ENCODE peak calls at places on chromosomes 7 and 10, in five cellular contexts. One of them, this sample, is unnamed.

GRCh38 chr10:112907893-112908292 is 42.2 kb upstream of the TCF7L2 start:
- DNase-seq in glutamatergic neuron: no peak
- DNase-seq in tibial artery: no peak
- DNase-seq in GM20000: no peak
- DNase-seq in fibroblast of villous mesenchyme: no peak
- DNase-seq in this sample: no peak

GRCh38 chr7:25803117-25803887 is 348.7 kb upstream of the NFE2L3 start:
- DNase-seq in GM20000: no peak
- DNase-seq in tibial artery: no peak
- DNase-seq in fibroblast of villous mesenchyme: no peak
- DNase-seq in glutamatergic neuron: no peak
- DNase-seq in this sample: no peak

GRCh38 chr7:26117142-26117807 is 34.7 kb upstream of the NFE2L3 start:
- DNase-seq in tibial artery: no peak
- DNase-seq in GM20000: no peak
- DNase-seq in glutamatergic neuron: no peak
- DNase-seq in fibroblast of villous mesenchyme: no peak
- DNase-seq in this sample: no peak

GRCh38 chr7:16648551-16648950 is 2.6 kb downstream of the BZW2 start:
- DNase-seq in tibial artery: no peak
- DNase-seq in fibroblast of villous mesenchyme: no peak
- DNase-seq in glutamatergic neuron: no peak
- DNase-seq in GM20000: no peak
- DNase-seq in this sample: no peak

GRCh38 chr7:159086301-159086925 is 58.3 kb downstream of the VIPR2 start:
- DNase-seq in fibroblast of villous mesenchyme: no peak
- DNase-seq in GM20000: no peak
- DNase-seq in tibial artery: peak
- DNase-seq in glutamatergic neuron: peak
- DNase-seq in this sample: no peak

GRCh38 chr10:48935141-48935540 is 4.5 kb downstream of the LRRC18 start:
- DNase-seq in fibroblast of villous mesenchyme: no peak
- DNase-seq in tibial artery: no peak
- DNase-seq in glutamatergic neuron: no peak
- DNase-seq in GM20000: no peak
- DNase-seq in this sample: no peak

GRCh38 chr10:32155075-32155516 is 98.9 kb upstream of the KIF5B start:
- DNase-seq in tibial artery: no peak
- DNase-seq in glutamatergic neuron: no peak
- DNase-seq in GM20000: no peak
- DNase-seq in fibroblast of villous mesenchyme: peak
- DNase-seq in this sample: no peak

GRCh38 chr7:36131499-36131898 is 21.6 kb upstream of the EEPD1 start:
- DNase-seq in GM20000: no peak
- DNase-seq in fibroblast of villous mesenchyme: no peak
- DNase-seq in tibial artery: no peak
- DNase-seq in glutamatergic neuron: no peak
- DNase-seq in this sample: no peak

GRCh38 chr7:82152858-82153257 is 290.7 kb downstream of the CACNA2D1 start:
- DNase-seq in glutamatergic neuron: no peak
- DNase-seq in GM20000: no peak
- DNase-seq in tibial artery: no peak
- DNase-seq in fibroblast of villous mesenchyme: no peak
- DNase-seq in this sample: no peak

GRCh38 chr7:137695942-137696341 is 150.8 kb downstream of the DGKI start:
- DNase-seq in glutamatergic neuron: no peak
- DNase-seq in tibial artery: no peak
- DNase-seq in GM20000: no peak
- DNase-seq in fibroblast of villous mesenchyme: no peak
- DNase-seq in this sample: no peak

GRCh38 chr7:93218997-93219827 is 7.1 kb downstream of the HEPACAM2 start:
- DNase-seq in GM20000: no peak
- DNase-seq in glutamatergic neuron: no peak
- DNase-seq in fibroblast of villous mesenchyme: no peak
- DNase-seq in tibial artery: no peak
- DNase-seq in this sample: no peak

GRCh38 chr7:80135306-80136104 is 874 bp downstream of the GNAI1 start:
- DNase-seq in fibroblast of villous mesenchyme: peak
- DNase-seq in glutamatergic neuron: no peak
- DNase-seq in tibial artery: peak
- DNase-seq in GM20000: peak
- DNase-seq in this sample: peak

GRCh38 chr7:110548372-110548771 is 542.6 kb upstream of the LRRN3 start:
- DNase-seq in fibroblast of villous mesenchyme: no peak
- DNase-seq in GM20000: no peak
- DNase-seq in glutamatergic neuron: no peak
- DNase-seq in tibial artery: no peak
- DNase-seq in this sample: no peak

GRCh38 chr7:69651101-69651590 is 52.9 kb downstream of the AUTS2 start:
- DNase-seq in GM20000: peak
- DNase-seq in fibroblast of villous mesenchyme: no peak
- DNase-seq in glutamatergic neuron: no peak
- DNase-seq in tibial artery: no peak
- DNase-seq in this sample: peak

GRCh38 chr7:157017639-157018327 is 7.3 kb upstream of the MNX1 start:
- DNase-seq in tibial artery: no peak
- DNase-seq in fibroblast of villous mesenchyme: no peak
- DNase-seq in glutamatergic neuron: peak
- DNase-seq in GM20000: peak
- DNase-seq in this sample: no peak

GRCh38 chr7:18116661-18117060 is 89.0 kb upstream of the PRPS1L1 start:
- DNase-seq in tibial artery: no peak
- DNase-seq in fibroblast of villous mesenchyme: no peak
- DNase-seq in GM20000: no peak
- DNase-seq in glutamatergic neuron: no peak
- DNase-seq in this sample: no peak

DNA sequence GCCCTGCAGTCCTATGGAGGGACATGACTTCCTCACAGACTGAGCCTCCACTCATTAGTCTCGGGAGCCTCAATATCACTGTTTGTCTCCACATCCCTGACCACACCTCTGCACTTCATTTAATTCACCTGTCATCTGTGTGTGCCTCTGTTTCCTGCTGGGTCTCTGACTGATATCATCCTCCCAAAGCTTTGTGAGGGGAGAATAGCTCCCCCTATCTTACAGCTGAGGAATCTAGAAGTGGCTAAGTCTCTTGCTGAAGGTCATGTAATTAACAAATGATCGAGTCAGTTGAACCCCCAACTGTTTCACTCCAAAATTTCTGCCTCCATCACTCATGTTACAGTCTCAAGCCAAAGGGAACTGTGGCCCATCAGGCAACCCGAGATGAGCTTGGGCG is 5.5 kb upstream of the CPXM2 start:
- DNase-seq in fibroblast of villous mesenchyme: no peak
- DNase-seq in glutamatergic neuron: no peak
- DNase-seq in GM20000: no peak
- DNase-seq in tibial artery: no peak
- DNase-seq in this sample: no peak
- TF ChIP-seq CTCF in fibroblast of villous mesenchyme: peak
- TF ChIP-seq CTCF in glutamatergic neuron: no peak
- TF ChIP-seq CTCF in GM20000: no peak
- TF ChIP-seq CTCF in tibial artery: peak
- TF ChIP-seq CTCF in this sample: no peak

DNA sequence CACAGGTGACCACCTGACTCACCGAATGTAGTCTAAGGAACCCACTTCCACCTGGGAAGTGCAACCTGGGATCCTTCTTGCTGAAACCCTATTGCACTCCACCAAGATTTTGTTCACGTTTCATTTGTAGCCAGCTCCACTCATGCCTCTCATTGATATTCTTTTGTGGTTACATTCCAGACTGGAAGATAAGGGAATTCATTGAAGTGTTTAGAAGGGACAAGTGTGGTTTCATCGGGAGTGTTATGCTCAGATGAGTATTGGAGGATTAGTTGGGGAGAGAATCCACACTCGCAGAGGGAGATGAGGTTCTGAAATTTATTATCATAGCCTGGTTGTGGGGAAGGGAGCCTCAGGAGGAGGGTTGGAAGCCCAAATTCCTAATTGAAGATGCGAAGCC is 320.4 kb downstream of the KCNMA1 start:
- DNase-seq in fibroblast of villous mesenchyme: no peak
- DNase-seq in GM20000: no peak
- DNase-seq in glutamatergic neuron: no peak
- DNase-seq in tibial artery: no peak
- DNase-seq in this sample: no peak
- TF ChIP-seq CTCF in fibroblast of villous mesenchyme: no peak
- TF ChIP-seq CTCF in GM20000: no peak
- TF ChIP-seq CTCF in glutamatergic neuron: no peak
- TF ChIP-seq CTCF in tibial artery: no peak
- TF ChIP-seq CTCF in this sample: no peak

GRCh38 chr7:141876371-141876770 is 35.1 kb upstream of the PRSS37 start:
- DNase-seq in GM20000: no peak
- DNase-seq in glutamatergic neuron: no peak
- DNase-seq in fibroblast of villous mesenchyme: no peak
- DNase-seq in tibial artery: no peak
- DNase-seq in this sample: no peak

GRCh38 chr7:141874787-141875186 is 33.5 kb upstream of the PRSS37 start:
- DNase-seq in tibial artery: no peak
- DNase-seq in glutamatergic neuron: no peak
- DNase-seq in GM20000: no peak
- DNase-seq in fibroblast of villous mesenchyme: no peak
- DNase-seq in this sample: no peak

GRCh38 chr7:141875453-141875852 is 34.2 kb upstream of the PRSS37 start:
- DNase-seq in GM20000: no peak
- DNase-seq in tibial artery: no peak
- DNase-seq in fibroblast of villous mesenchyme: no peak
- DNase-seq in glutamatergic neuron: no peak
- DNase-seq in this sample: no peak

GRCh38 chr7:141877365-141877764 is 36.1 kb upstream of the PRSS37 start:
- DNase-seq in fibroblast of villous mesenchyme: no peak
- DNase-seq in tibial artery: no peak
- DNase-seq in glutamatergic neuron: no peak
- DNase-seq in GM20000: no peak
- DNase-seq in this sample: no peak

DNA sequence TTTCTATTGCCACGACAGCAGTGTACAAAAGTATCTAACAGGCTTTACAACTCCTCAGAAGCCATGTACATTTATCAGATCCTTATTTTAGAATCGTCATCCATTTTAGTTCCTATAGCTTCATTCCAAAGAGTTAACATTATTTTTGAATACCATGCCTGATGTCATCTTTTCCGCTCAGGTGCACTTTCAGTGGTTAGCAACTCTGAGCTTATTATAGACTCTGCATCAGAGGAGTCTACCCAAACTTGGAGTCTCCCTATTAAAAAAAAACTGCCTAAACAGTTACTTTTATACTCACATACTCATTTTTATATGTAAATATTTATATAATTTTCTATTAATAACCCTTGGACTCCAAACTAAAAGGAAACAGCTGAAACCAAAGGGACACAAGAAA is 31.6 kb upstream of the PRSS37 start:
- DNase-seq in fibroblast of villous mesenchyme: no peak
- DNase-seq in tibial artery: no peak
- DNase-seq in glutamatergic neuron: no peak
- DNase-seq in GM20000: no peak
- DNase-seq in this sample: no peak
- TF ChIP-seq CTCF in fibroblast of villous mesenchyme: no peak
- TF ChIP-seq CTCF in tibial artery: no peak
- TF ChIP-seq CTCF in glutamatergic neuron: no peak
- TF ChIP-seq CTCF in GM20000: no peak
- TF ChIP-seq CTCF in this sample: no peak

GRCh38 chr10:71135276-71135675 is 77.1 kb upstream of the UNC5B start:
- DNase-seq in glutamatergic neuron: no peak
- DNase-seq in tibial artery: no peak
- DNase-seq in fibroblast of villous mesenchyme: no peak
- DNase-seq in GM20000: no peak
- DNase-seq in this sample: no peak

GRCh38 chr10:71137701-71138100 is 74.7 kb upstream of the UNC5B start:
- DNase-seq in GM20000: no peak
- DNase-seq in tibial artery: peak
- DNase-seq in glutamatergic neuron: no peak
- DNase-seq in fibroblast of villous mesenchyme: no peak
- DNase-seq in this sample: no peak

GRCh38 chr10:71141528-71141927 is 70.8 kb upstream of the UNC5B start:
- DNase-seq in tibial artery: peak
- DNase-seq in fibroblast of villous mesenchyme: no peak
- DNase-seq in glutamatergic neuron: no peak
- DNase-seq in GM20000: no peak
- DNase-seq in this sample: no peak

GRCh38 chr10:71136036-71136690 is 76.2 kb upstream of the UNC5B start:
- DNase-seq in GM20000: no peak
- DNase-seq in tibial artery: peak
- DNase-seq in fibroblast of villous mesenchyme: no peak
- DNase-seq in glutamatergic neuron: no peak
- DNase-seq in this sample: no peak

DNA sequence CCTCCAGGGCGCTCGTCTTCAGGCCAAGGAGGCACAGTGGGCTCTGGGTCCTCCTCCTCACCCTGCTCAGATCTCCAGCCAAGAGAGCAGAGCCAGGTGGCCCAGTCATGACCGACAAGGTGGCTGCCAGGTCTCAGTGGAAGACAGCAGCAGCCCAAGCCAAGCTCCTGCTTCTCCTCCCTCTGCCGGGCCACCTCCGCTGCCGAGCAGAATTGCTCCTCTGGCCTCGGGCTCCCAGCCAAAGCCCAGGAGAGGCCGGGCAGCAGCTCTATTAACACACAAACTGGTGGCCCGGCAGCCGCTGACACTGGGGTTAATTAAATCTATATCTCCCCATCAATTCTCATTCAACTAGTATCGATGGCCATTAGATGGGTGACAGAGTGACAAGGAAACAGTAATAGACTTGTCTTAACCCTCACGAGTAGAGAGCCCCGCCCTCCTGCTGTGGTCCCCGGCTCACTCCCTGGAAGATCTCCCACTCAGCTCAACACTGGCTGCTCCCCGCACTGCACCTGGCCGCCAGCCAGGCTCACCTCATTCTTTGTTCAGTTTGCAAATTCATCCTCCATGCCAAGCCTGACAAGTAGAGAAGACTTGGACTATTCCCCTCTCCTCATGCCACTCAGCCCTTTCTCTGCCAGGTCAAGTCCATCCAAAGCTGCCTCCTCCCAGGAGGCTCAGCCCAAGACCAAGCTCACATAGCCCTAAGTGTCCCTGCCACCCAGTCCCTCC is 74.1 kb upstream of the UNC5B start:
- DNase-seq in GM20000: no peak
- DNase-seq in fibroblast of villous mesenchyme: no peak
- DNase-seq in tibial artery: peak
- DNase-seq in glutamatergic neuron: no peak
- DNase-seq in this sample: no peak
- TF ChIP-seq CTCF in GM20000: no peak
- TF ChIP-seq CTCF in fibroblast of villous mesenchyme: no peak
- TF ChIP-seq CTCF in tibial artery: no peak
- TF ChIP-seq CTCF in glutamatergic neuron: no peak
- TF ChIP-seq CTCF in this sample: no peak

GRCh38 chr7:21722371-21722770 is 179.5 kb downstream of the DNAH11 start:
- DNase-seq in glutamatergic neuron: no peak
- DNase-seq in GM20000: no peak
- DNase-seq in tibial artery: no peak
- DNase-seq in fibroblast of villous mesenchyme: no peak
- DNase-seq in this sample: no peak
- TF ChIP-seq CTCF in glutamatergic neuron: peak
- TF ChIP-seq CTCF in GM20000: no peak
- TF ChIP-seq CTCF in tibial artery: no peak
- TF ChIP-seq CTCF in fibroblast of villous mesenchyme: peak
- TF ChIP-seq CTCF in this sample: peak

GRCh38 chr7:45919947-45920542 is 1.0 kb downstream of the IGFBP3 start:
- DNase-seq in glutamatergic neuron: no peak
- DNase-seq in GM20000: no peak
- DNase-seq in fibroblast of villous mesenchyme: no peak
- DNase-seq in tibial artery: no peak
- DNase-seq in this sample: no peak
- TF ChIP-seq CTCF in glutamatergic neuron: no peak
- TF ChIP-seq CTCF in GM20000: no peak
- TF ChIP-seq CTCF in fibroblast of villous mesenchyme: no peak
- TF ChIP-seq CTCF in tibial artery: no peak
- TF ChIP-seq CTCF in this sample: no peak

GRCh38 chr7:84136809-84137208 is 57.8 kb downstream of the SEMA3A start:
- DNase-seq in tibial artery: no peak
- DNase-seq in fibroblast of villous mesenchyme: no peak
- DNase-seq in GM20000: no peak
- DNase-seq in glutamatergic neuron: no peak
- DNase-seq in this sample: no peak
- TF ChIP-seq CTCF in tibial artery: no peak
- TF ChIP-seq CTCF in fibroblast of villous mesenchyme: no peak
- TF ChIP-seq CTCF in GM20000: no peak
- TF ChIP-seq CTCF in glutamatergic neuron: no peak
- TF ChIP-seq CTCF in this sample: no peak